ENCODE peak calls at places on chromosomes 12 and 14, in eight cellular contexts. S is LoVo; Q is stomach; N is right cardiac atrium; M is GM19239; J is stimulated activated CD4-positive, alpha-beta T cell treated with anti-CD3 and anti-CD28 coated beads, Interleukin-4, amount 100 ng/mL, for 24 hours; Z is GM10248; H is iPS DF 6.9. L is an unnamed sample.

GRCh38 chr14:91369628-91370445 is 47.8 kb downstream of the CCDC88C start:
- DNase-seq in N (no peak), J (peak; percentile 65), S (no peak), H (no peak), Q (no peak), Z (peak; percentile 62), M (no peak), L (peak; percentile 72)

GRCh38 chr14:60724080-60724618 is at the start of gene SIX4:
- DNase-seq in Z (peak; percentile 60), S (peak; percentile 78), N (peak; percentile 62), Q (peak; percentile 78), M (no peak), J (peak; percentile 11), H (peak; percentile 91), L (peak; percentile 18)

GRCh38 chr12:129613311-129613710 is 290.5 kb downstream of the TMEM132D start:
- DNase-seq in Q (no peak), N (no peak), H (no peak), J (no peak), Z (no peak), S (no peak), M (no peak), L (no peak)

GRCh38 chr12:130650131-130650530 is 66.0 kb downstream of the RIMBP2 start:
- DNase-seq in Q (no peak), N (no peak), S (no peak), J (no peak), M (no peak), Z (no peak), H (no peak), L (no peak)

GRCh38 chr14:36238666-36239363 is 62.3 kb upstream of the PTCSC3 start:
- DNase-seq in N (no peak), H (no peak), Q (no peak), S (no peak), M (no peak), J (peak; percentile 12), Z (no peak), L (peak; percentile 4)

GRCh38 chr14:88005050-88005481 is at the start of gene GPR65:
- DNase-seq in H (no peak), Z (peak; percentile 23), S (no peak), N (no peak), Q (no peak), J (peak; percentile 36), M (no peak), L (peak; percentile 22)

GRCh38 chr14:93832665-93833064 is 44.4 kb upstream of the PRIMA1 start:
- DNase-seq in S (no peak), J (no peak), Z (no peak), M (no peak), Q (peak; percentile 80), H (no peak), N (peak; percentile 30), L (no peak)

GRCh38 chr12:31773223-31773750 is 44.5 kb upstream of the AMN1 start:
- DNase-seq in M (no peak), Q (no peak), J (no peak), S (no peak), Z (no peak), H (no peak), N (no peak), L (no peak)

GRCh38 chr12:14936224-14936861 is 2.0 kb downstream of the ERP27 start:
- DNase-seq in Z (no peak), H (no peak), M (no peak), Q (no peak), N (no peak), S (no peak), J (no peak), L (no peak)

GRCh38 chr12:93913845-93914244 is 234.5 kb upstream of the PLXNC1 start:
- DNase-seq in S (no peak), Q (no peak), J (no peak), H (no peak), Z (no peak), M (no peak), N (no peak), L (no peak)

GRCh38 chr12:101181776-101182175 is 28.3 kb downstream of the SLC5A8 start:
- DNase-seq in H (no peak), S (no peak), Z (no peak), M (no peak), J (no peak), N (no peak), Q (no peak), L (no peak)

GRCh38 chr12:124940393-124941169 is 26.1 kb upstream of the UBC start:
- DNase-seq in M (no peak), Z (peak; percentile 79), N (peak; percentile 90), H (peak; percentile 89), S (peak; percentile 97), J (peak; percentile 89), Q (peak; percentile 89), L (peak; percentile 87)

GRCh38 chr12:120397827-120398563 is 29.0 kb upstream of the MSI1 start:
- DNase-seq in J (no peak), Q (peak; percentile 35), Z (no peak), H (no peak), S (no peak), M (no peak), N (no peak), L (no peak)

GRCh38 chr12:89352242-89352491 is 134 bp downstream of the DUSP6 start:
- DNase-seq in Q (no peak), M (no peak), Z (no peak), S (no peak), H (no peak), N (no peak), J (no peak), L (no peak)

GRCh38 chr12:116878567-116879508 is 2.4 kb downstream of the HRK start:
- DNase-seq in J (no peak), N (no peak), Z (no peak), S (peak; percentile 40), H (no peak), Q (no peak), M (no peak), L (no peak)

GRCh38 chr14:96042218-96042930 is 3.2 kb downstream of the C14orf132 start:
- DNase-seq in H (no peak), J (no peak), M (no peak), Z (no peak), N (no peak), S (no peak), Q (no peak), L (no peak)

GRCh38 chr12:116687888-116688287 is 50.0 kb downstream of the SPRING1 start:
- DNase-seq in Q (no peak), H (peak; percentile 87), N (peak; percentile 47), Z (peak; percentile 46), S (no peak), M (peak; percentile 29), J (peak; percentile 48), L (peak; percentile 31)

GRCh38 chr12:113077859-113078256 is 21.3 kb downstream of the DTX1 start:
- DNase-seq in N (no peak), S (no peak), H (no peak), Q (no peak), M (no peak), J (no peak), Z (no peak), L (no peak)

GRCh38 chr12:3145036-3145435 is 67.9 kb downstream of the TSPAN9 start:
- DNase-seq in M (no peak), J (no peak), N (peak; percentile 66), H (no peak), S (no peak), Z (no peak), Q (no peak), L (no peak)

GRCh38 chr14:61147369-61147897 is 133.7 kb downstream of the TMEM30B start:
- DNase-seq in S (no peak), M (no peak), N (no peak), Z (no peak), Q (no peak), J (no peak), H (no peak), L (no peak)

GRCh38 chr14:22915886-22916521 is 2.9 kb downstream of the RBM23 start:
- DNase-seq in Q (peak; percentile 31), M (no peak), Z (no peak), J (no peak), N (peak; percentile 21), S (no peak), H (no peak), L (no peak)

GRCh38 chr12:21971344-21971743 is 30.1 kb upstream of the ABCC9 start:
- DNase-seq in M (no peak), Q (no peak), S (no peak), J (no peak), N (no peak), H (peak; percentile 16), Z (no peak), L (no peak)

GRCh38 chr12:89707992-89708792 is 446 bp downstream of the ATP2B1 start:
- DNase-seq in S (no peak), M (no peak), J (peak; percentile 34), N (peak; percentile 39), Z (peak; percentile 24), H (no peak), Q (peak; percentile 36), L (peak; percentile 44)

GRCh38 chr12:28998662-28999120 is 150.4 kb upstream of the FAR2 start:
- DNase-seq in H (peak; percentile 5), N (no peak), Z (peak; percentile 17), M (no peak), Q (no peak), J (peak; percentile 7), S (peak; percentile 34), L (no peak)

GRCh38 chr12:104181313-104181712 is 34.3 kb upstream of the TXNRD1 start:
- DNase-seq in J (no peak), H (no peak), M (no peak), S (no peak), Q (no peak), N (no peak), Z (no peak), L (no peak)

GRCh38 chr12:108839011-108839889 is 18.1 kb downstream of the SSH1 start:
- DNase-seq in J (no peak), Z (no peak), N (peak; percentile 74), S (no peak), H (no peak), Q (no peak), M (no peak), L (no peak)

GRCh38 chr12:46569826-46570390 is 197.3 kb upstream of the SLC38A2 start:
- DNase-seq in H (no peak), Q (no peak), Z (no peak), N (no peak), J (no peak), M (no peak), S (no peak), L (no peak)

L was measured in activated naive CD4-positive, alpha-beta T cell treated with Interleukin-2 at 50 U/mL for 16 hours.